ENCODE peak calls at places on chromosomes 11 and 22, in nine cellular contexts. A is HCT116, U is SK-N-SH, V is K562, S is WTC11, Z is NB4, L is endothelial cell of umbilical vein, D is HepG2, I is H1. W is an unnamed sample.

GRCh38 chr11:76240666-76241065 is 34.4 kb upstream of the WNT11 start:
- DNase-seq in U (no peak), L (no peak), S (no peak), V (no peak), Z (no peak), A (no peak), D (no peak), I (no peak), W (no peak)

GRCh38 chr11:129280027-129280811 is 88.1 kb upstream of the ARHGAP32 start:
- DNase-seq in A (no peak), L (no peak), D (peak), Z (peak), V (no peak), I (no peak), U (peak), S (no peak), W (no peak)

GRCh38 chr11:127345819-127346459 is 345.4 kb upstream of the KIRREL3 start:
- DNase-seq in A (no peak), Z (peak), I (peak), D (peak), S (peak), L (no peak), V (peak), U (peak), W (peak)

GRCh38 chr22:42519544-42520237 is at the start of gene RRP7A:
- DNase-seq in D (peak), U (peak), L (peak), I (peak), S (peak), Z (peak), V (peak), A (no peak), W (peak)

GRCh38 chr11:31477528-31478255 is 31.7 kb downstream of the IMMP1L start:
- DNase-seq in A (no peak), Z (no peak), S (no peak), U (peak), I (no peak), D (no peak), V (no peak), L (no peak), W (no peak)

GRCh38 chr11:15268598-15268997 is 153.9 kb downstream of the INSC start:
- DNase-seq in A (no peak), S (no peak), V (no peak), D (no peak), U (no peak), I (no peak), L (no peak), Z (no peak), W (no peak)

GRCh38 chr11:44782478-44782877 is 55.7 kb downstream of the TSPAN18 start:
- DNase-seq in V (no peak), Z (peak), I (no peak), A (no peak), D (no peak), U (no peak), L (no peak), S (no peak), W (no peak)

GRCh38 chr11:56932572-56933235 is 56.0 kb upstream of the OR5AK2 start:
- DNase-seq in I (no peak), A (peak), L (no peak), D (peak), S (no peak), U (no peak), V (no peak), Z (peak), W (peak)

GRCh38 chr11:33598426-33599069 is 102.1 kb downstream of the C11orf91 start:
- DNase-seq in I (peak), U (peak), Z (no peak), S (peak), L (no peak), D (no peak), A (no peak), V (no peak), W (no peak)

GRCh38 chr11:43837879-43838278 is 42.8 kb upstream of the ALKBH3 start:
- DNase-seq in A (no peak), D (no peak), I (no peak), U (no peak), Z (no peak), V (no peak), S (no peak), L (no peak), W (no peak)

GRCh38 chr11:67484847-67485311 is 2.1 kb downstream of the AIP start:
- DNase-seq in I (no peak), U (no peak), Z (peak), A (no peak), D (no peak), S (no peak), L (no peak), V (no peak), W (no peak)

DNA sequence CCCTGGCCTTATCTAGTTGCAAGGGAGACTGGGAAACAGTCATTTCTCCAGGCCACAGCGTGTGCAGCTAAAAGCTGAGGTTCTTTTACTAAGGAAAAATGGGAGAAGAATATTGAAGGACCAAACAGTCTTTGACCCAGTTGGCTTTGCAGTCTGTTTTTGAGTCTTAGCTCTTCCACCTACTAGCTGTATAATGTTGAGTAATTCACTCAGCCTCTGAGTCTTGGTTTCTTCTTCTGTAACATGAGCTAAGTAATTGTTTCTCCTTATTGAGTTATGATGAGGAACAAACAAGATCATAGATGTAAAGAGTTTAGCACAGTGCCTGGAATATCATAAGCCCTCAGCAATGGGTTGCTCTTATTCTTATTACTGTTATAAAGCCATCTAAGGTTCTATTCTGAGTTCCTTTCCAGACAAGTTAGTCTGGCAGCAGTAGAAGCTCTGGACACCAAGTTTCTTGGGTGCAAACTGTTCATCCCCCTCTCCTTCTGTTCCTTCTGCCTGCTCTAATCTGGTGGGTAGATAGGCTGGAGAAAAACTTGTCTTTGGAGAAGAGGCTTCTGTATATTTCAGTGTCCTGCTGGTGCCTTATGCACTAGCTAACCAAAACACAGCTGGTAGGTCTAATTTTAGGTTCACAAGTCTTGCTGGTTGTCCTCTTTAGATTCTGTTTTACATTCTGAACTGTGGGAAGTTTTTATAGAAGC is 13.5 kb downstream of the TRIM44 start:
- DNase-seq in U (no peak), S (no peak), A (no peak), I (no peak), L (no peak), Z (no peak), D (no peak), V (no peak), W (no peak)
- TF ChIP-seq MAX in U (no peak), S (no peak), A (no peak), I (no peak), L (no peak), Z (no peak), D (no peak), V (no peak), W (no peak)

GRCh38 chr22:31947296-31947695 is 3.0 kb downstream of the YWHAH start:
- DNase-seq in L (peak), S (no peak), A (no peak), I (no peak), D (peak), Z (peak), U (no peak), V (no peak), W (peak)
- TF ChIP-seq MAX in L (no peak), S (no peak), A (no peak), I (no peak), D (no peak), Z (no peak), U (no peak), V (no peak), W (no peak)

DNA sequence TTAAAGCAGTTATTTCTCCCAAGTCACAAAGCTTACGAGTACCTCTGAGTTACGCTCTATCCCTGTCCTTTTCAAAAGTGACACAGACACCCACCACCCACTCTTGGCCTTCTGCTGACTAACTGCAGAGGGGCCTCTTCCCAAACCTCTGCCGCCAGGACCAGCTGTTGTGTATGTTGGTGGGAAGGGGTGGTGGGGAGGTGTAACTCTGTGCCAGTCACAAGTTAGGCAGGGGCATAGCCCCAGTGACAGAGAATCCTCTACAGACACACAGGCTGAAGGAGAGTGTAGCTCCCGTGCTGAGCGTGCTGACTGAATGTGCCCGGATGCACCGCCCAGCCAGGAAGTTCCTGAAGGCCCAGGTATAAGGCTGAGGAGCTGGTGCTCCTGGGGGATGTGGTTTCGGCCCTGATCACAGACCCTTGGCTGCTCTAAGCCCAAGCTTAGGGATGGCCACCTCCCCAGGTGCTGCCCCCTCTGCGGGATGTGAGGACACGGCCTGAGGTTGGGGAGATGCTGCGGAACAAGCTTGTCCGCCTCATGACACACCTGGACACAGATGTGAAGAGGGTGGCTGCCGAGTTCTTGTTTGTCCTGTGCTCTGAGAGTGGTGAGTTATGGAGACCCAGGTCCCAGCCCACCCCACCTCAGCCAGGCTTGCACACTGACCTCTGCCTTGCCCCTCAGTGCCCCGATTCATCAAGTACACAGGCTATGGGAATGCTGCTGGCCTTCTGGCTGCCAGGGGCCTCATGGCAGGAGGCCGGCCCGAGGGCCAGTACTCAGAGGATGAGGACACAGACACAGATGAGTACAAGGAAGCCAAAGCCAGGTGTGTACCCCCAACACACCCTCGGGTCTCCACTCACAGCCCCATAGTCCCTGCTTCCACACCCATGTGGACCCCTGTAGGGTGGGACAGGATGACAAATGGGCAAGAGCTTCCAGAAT is 4.9 kb downstream of the RIC8A start:
- DNase-seq in I (no peak), D (no peak), U (no peak), V (no peak), A (no peak), S (no peak), Z (no peak), L (no peak), W (no peak)
- TF ChIP-seq MAX in I (no peak), D (no peak), U (no peak), V (no peak), A (no peak), S (no peak), Z (no peak), L (no peak), W (no peak)

GRCh38 chr11:3132831-3133455 is 32.2 kb downstream of the OSBPL5 start:
- DNase-seq in U (no peak), D (no peak), A (no peak), S (peak), V (no peak), L (no peak), Z (no peak), I (no peak), W (no peak)

GRCh38 chr11:3131330-3131941 is 33.7 kb downstream of the OSBPL5 start:
- DNase-seq in I (no peak), L (no peak), V (no peak), A (no peak), Z (no peak), S (no peak), U (no peak), D (no peak), W (no peak)

GRCh38 chr11:3133456-3134217 is 31.5 kb downstream of the OSBPL5 start:
- DNase-seq in I (no peak), U (no peak), D (no peak), V (no peak), Z (peak), S (peak), L (no peak), A (no peak), W (no peak)

GRCh38 chr11:3130269-3131071 is 34.6 kb downstream of the OSBPL5 start:
- DNase-seq in V (no peak), L (no peak), D (no peak), A (no peak), I (no peak), U (no peak), S (peak), Z (no peak), W (no peak)

DNA sequence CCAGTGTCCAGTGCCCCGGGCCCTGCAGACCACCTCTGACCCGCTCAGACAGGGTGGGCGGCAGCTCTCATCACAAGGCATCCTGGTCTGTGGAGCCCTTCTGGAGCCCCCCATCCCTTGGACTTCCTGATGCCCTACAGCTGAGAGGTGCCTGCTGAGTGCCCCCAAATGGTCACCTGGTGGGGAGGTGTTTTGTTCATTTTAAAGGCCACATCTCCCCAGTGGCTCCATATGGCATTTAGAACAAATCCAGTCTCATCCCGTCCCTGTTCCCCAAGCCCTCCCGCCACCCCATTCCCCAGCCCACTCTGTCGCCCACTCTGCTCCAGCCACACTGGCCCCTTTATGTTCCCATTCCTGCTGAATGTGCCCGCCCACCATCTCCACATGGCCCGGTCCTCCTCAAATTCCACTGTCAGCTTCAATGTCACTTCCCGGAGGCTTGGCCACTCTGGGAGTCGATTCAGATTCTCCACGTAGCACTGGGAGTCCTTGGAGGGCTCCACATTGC is 32.8 kb downstream of the OSBPL5 start:
- DNase-seq in I (no peak), D (no peak), V (no peak), S (no peak), Z (no peak), U (no peak), A (no peak), L (no peak), W (no peak)
- TF ChIP-seq MAX in I (no peak), D (no peak), V (no peak), S (no peak), Z (no peak), U (no peak), A (no peak), L (no peak), W (no peak)

W was measured in A549.